ENCODE peak calls at places on chromosomes 3 and 15, in four cellular contexts. L is GM12892, H is sigmoid colon, B is suprapubic skin. I is an unnamed sample.

GRCh38 chr3:174931473-174931872 is 72.3 kb downstream of the NAALADL2 start:
- DNase-seq in B (no peak), H (no peak), L (no peak), I (no peak)

GRCh38 chr15:89067751-89068150 is 20.5 kb upstream of the ABHD2 start:
- DNase-seq in L (no peak), H (no peak), B (no peak), I (no peak)

GRCh38 chr15:23548071-23548470 is 17.4 kb upstream of the MKRN3 start:
- DNase-seq in L (no peak), B (no peak), H (no peak), I (no peak)

GRCh38 chr3:150073031-150073430 is 102.3 kb upstream of the PFN2 start:
- DNase-seq in L (no peak), H (no peak), B (no peak), I (no peak)

GRCh38 chr3:141103067-141103466 is 51.9 kb downstream of the SPSB4 start:
- DNase-seq in B (peak; percentile 48), L (no peak), H (no peak), I (no peak)

GRCh38 chr15:32872606-32873291 is 154.9 kb downstream of the GREM1 start:
- DNase-seq in L (no peak), B (no peak), H (peak; percentile 93), I (no peak)

GRCh38 chr15:27273506-27273905 is 302.5 kb downstream of the GABRG3 start:
- DNase-seq in B (no peak), L (no peak), H (no peak), I (no peak)

GRCh38 chr3:152688313-152688712 is 146.6 kb upstream of the P2RY1 start:
- DNase-seq in B (no peak), L (no peak), H (no peak), I (peak; percentile 40)

GRCh38 chr15:58228708-58229107 is 90.5 kb downstream of the AQP9 start:
- DNase-seq in H (no peak), L (no peak), B (no peak), I (no peak)

GRCh38 chr3:79038057-79038456 is 729.7 kb downstream of the ROBO1 start:
- DNase-seq in L (no peak), B (no peak), H (no peak), I (no peak)

GRCh38 chr3:42556089-42556632 is 25.6 kb downstream of the SEC22C start:
- DNase-seq in L (no peak), B (no peak), H (no peak), I (no peak)

GRCh38 chr3:138097192-138097829 is 18.1 kb downstream of the DZIP1L start:
- DNase-seq in L (no peak), B (no peak), H (no peak), I (no peak)

GRCh38 chr3:58198362-58198761 is 12.4 kb downstream of the DNASE1L3 start:
- DNase-seq in H (no peak), L (no peak), B (no peak), I (no peak)

GRCh38 chr3:1088503-1088902 is 4.3 kb upstream of the CNTN6 start:
- DNase-seq in H (no peak), L (no peak), B (no peak), I (no peak)

GRCh38 chr15:94576889-94577533 is 345.6 kb downstream of the MCTP2 start:
- DNase-seq in L (no peak), B (no peak), H (no peak), I (no peak)

GRCh38 chr3:187640823-187641135 is 29.4 kb downstream of the SST start:
- DNase-seq in H (no peak), L (no peak), B (no peak), I (no peak)

GRCh38 chr3:184460276-184460675 is 80.4 kb downstream of the CHRD start:
- DNase-seq in H (no peak), L (no peak), B (peak; percentile 34), I (no peak)

GRCh38 chr15:34347951-34348638 is 5.0 kb downstream of the NUTM1 start:
- DNase-seq in L (no peak), H (no peak), B (no peak), I (no peak)

GRCh38 chr15:98899266-98900021 is 108.1 kb downstream of the PGPEP1L start:
- DNase-seq in L (no peak), B (no peak), H (no peak), I (no peak)

GRCh38 chr3:195867631-195868335 is 40.6 kb downstream of the TNK2 start:
- DNase-seq in L (no peak), B (no peak), H (peak; percentile 67), I (no peak)

GRCh38 chr3:8505621-8506020 is 4.0 kb downstream of the LMCD1 start:
- DNase-seq in L (no peak), B (no peak), H (no peak), I (no peak)

GRCh38 chr3:48689384-48689783 is 3.7 kb upstream of the NCKIPSD start:
- DNase-seq in B (no peak), L (no peak), H (no peak), I (no peak)

GRCh38 chr3:48688032-48688736 is 2.5 kb upstream of the NCKIPSD start:
- DNase-seq in H (no peak), B (no peak), L (no peak), I (no peak)

GRCh38 chr3:48692551-48692950 is 6.8 kb upstream of the NCKIPSD start:
- DNase-seq in H (no peak), B (no peak), L (no peak), I (no peak)

GRCh38 chr3:48688737-48689075 is 3.0 kb upstream of the NCKIPSD start:
- DNase-seq in H (no peak), L (no peak), B (no peak), I (no peak)

GRCh38 chr3:48690846-48691458 is 5.2 kb upstream of the NCKIPSD start:
- DNase-seq in L (no peak), H (no peak), B (no peak), I (no peak)
- TF ChIP-seq POLR2AphosphoS5 in L (peak; percentile 29), H (no peak), B (no peak), I (no peak)

GRCh38 chr15:39583586-39584265 is 2.8 kb downstream of the THBS1 start:
- DNase-seq in L (peak; percentile 16), B (no peak), H (peak; percentile 70), I (no peak)

GRCh38 chr15:39584266-39584659 is 3.4 kb downstream of the THBS1 start:
- DNase-seq in H (no peak), L (no peak), B (no peak), I (no peak)

GRCh38 chr15:39585394-39585841 is 4.5 kb downstream of the THBS1 start:
- DNase-seq in H (no peak), L (no peak), B (no peak), I (no peak)

GRCh38 chr15:39585871-39586301 is 5.0 kb downstream of the THBS1 start:
- DNase-seq in B (no peak), H (no peak), L (no peak), I (no peak)

GRCh38 chr15:39584662-39585393 is 3.9 kb downstream of the THBS1 start:
- DNase-seq in H (no peak), L (no peak), B (no peak), I (no peak)
- TF ChIP-seq POLR2AphosphoS5 in H (no peak), L (no peak), B (no peak), I (no peak)

DNA sequence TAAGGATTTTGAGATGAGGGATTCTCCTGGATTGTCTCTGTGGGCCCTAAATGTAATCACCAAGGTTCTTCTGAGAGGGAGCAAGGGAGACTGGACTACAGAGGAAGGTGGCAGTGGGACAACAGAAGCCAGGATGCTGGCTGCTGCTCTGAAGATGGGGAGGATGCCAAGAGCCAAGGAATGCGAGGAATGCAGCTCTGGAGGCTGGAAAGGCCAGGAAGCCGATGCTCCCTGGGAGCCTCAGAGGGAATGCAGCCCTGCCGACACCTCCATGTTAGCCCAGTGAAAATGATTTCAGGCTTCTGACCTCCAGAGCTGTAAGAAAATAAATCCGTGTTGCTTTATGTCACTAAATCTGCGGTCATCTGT is 44.0 kb downstream of the UMPS start:
- DNase-seq in H (no peak), L (no peak), B (no peak), I (no peak)
- TF ChIP-seq POLR2AphosphoS5 in H (peak; percentile 33), L (no peak), B (no peak), I (no peak)

GRCh38 chr3:170331143-170331542 is 26.4 kb upstream of the SKIL start:
- DNase-seq in H (no peak), L (no peak), B (no peak), I (no peak)
- TF ChIP-seq POLR2AphosphoS5 in H (no peak), L (no peak), B (no peak), I (no peak)